ENCODE peak calls at places on chromosomes 2 and 18, in six cellular contexts. S is Kasumi-1; P is Panc1; Z is COR-L47; H is activated naive CD8-positive, alpha-beta T cell treated with anti-CD3 and anti-CD28 coated beads, Interleukin-2, amount 50 U/mL, for 24 hours; E is LoVo. R is an unnamed sample.

GRCh38 chr2:200130762-200131166 is 175.4 kb downstream of the MAIP1 start:
- DNase-seq in Z (no peak), E (peak), S (no peak), H (no peak), P (no peak), R (no peak)

GRCh38 chr2:195319112-195319460 is 337.9 kb upstream of the SLC39A10 start:
- DNase-seq in Z (no peak), E (no peak), S (no peak), P (no peak), H (no peak), R (no peak)

GRCh38 chr2:150485114-150485870 is 2.2 kb downstream of the RND3 start:
- DNase-seq in Z (peak), E (peak), P (no peak), H (no peak), S (no peak), R (peak)

GRCh38 chr2:45329045-45329677 is 281.9 kb downstream of the SRBD1 start:
- DNase-seq in E (no peak), Z (no peak), H (no peak), S (no peak), P (no peak), R (no peak)

GRCh38 chr2:283996-284794 is 3.7 kb downstream of the ALKAL2 start:
- DNase-seq in P (no peak), H (no peak), E (no peak), Z (no peak), S (no peak), R (no peak)

GRCh38 chr18:77478619-77479018 is 229.0 kb downstream of the GALR1 start:
- DNase-seq in Z (no peak), S (peak), E (no peak), P (peak), H (no peak), R (no peak)

GRCh38 chr18:43805646-43806194 is 528.4 kb upstream of the SYT4 start:
- DNase-seq in E (no peak), H (no peak), S (no peak), P (no peak), Z (no peak), R (no peak)

GRCh38 chr18:76573325-76574025 is 78.4 kb upstream of the ZNF516 start:
- DNase-seq in P (no peak), E (no peak), H (no peak), S (peak), Z (no peak), R (no peak)

GRCh38 chr2:131034122-131035051 is 58.9 kb downstream of the FAM168B start:
- DNase-seq in P (no peak), E (no peak), Z (peak), H (peak), S (no peak), R (peak)

GRCh38 chr2:74735009-74735408 is 81.0 kb downstream of the SEMA4F start:
- DNase-seq in Z (no peak), E (no peak), S (no peak), P (no peak), H (no peak), R (no peak)

GRCh38 chr2:149577269-149577668 is 10.3 kb downstream of the MMADHC start:
- DNase-seq in S (no peak), P (no peak), H (no peak), E (no peak), Z (no peak), R (no peak)

GRCh38 chr18:70030728-70031127 is 83.1 kb upstream of the CD226 start:
- DNase-seq in H (no peak), Z (no peak), E (no peak), S (no peak), P (no peak), R (no peak)

GRCh38 chr18:72867721-72868665 is at the start of gene NETO1:
- DNase-seq in H (peak), P (no peak), S (no peak), E (no peak), Z (peak), R (no peak)

GRCh38 chr2:18154259-18154658 is 275.8 kb downstream of the KCNS3 start:
- DNase-seq in H (no peak), E (peak), Z (no peak), P (no peak), S (no peak), R (no peak)

GRCh38 chr2:155310589-155310988 is 612.1 kb downstream of the KCNJ3 start:
- DNase-seq in P (peak), H (no peak), S (peak), Z (peak), E (peak), R (no peak)

GRCh38 chr2:7745369-7745768 is 828.2 kb downstream of the RNF144A start:
- DNase-seq in P (no peak), E (no peak), S (no peak), Z (no peak), H (no peak), R (no peak)

GRCh38 chr18:45621068-45621511 is 5.8 kb downstream of the SLC14A2 start:
- DNase-seq in S (peak), E (peak), Z (peak), H (peak), P (peak), R (peak)

GRCh38 chr2:96866986-96867755 is 2.7 kb downstream of the SEMA4C start:
- DNase-seq in S (no peak), H (no peak), Z (no peak), P (no peak), E (no peak), R (no peak)

GRCh38 chr2:79887747-79888374 is 375.0 kb downstream of the CTNNA2 start:
- DNase-seq in E (peak), P (peak), H (peak), S (peak), Z (no peak), R (no peak)

GRCh38 chr2:47230418-47230817 is 75.3 kb upstream of the STPG4 start:
- DNase-seq in E (no peak), H (no peak), Z (no peak), S (no peak), P (no peak), R (no peak)

GRCh38 chr2:216677439-216678097 is 17.8 kb downstream of the IGFBP5 start:
- DNase-seq in Z (no peak), P (no peak), S (no peak), H (no peak), E (no peak), R (no peak)

GRCh38 chr2:45826476-45826875 is 175.0 kb downstream of the PRKCE start:
- DNase-seq in E (no peak), P (no peak), Z (no peak), H (no peak), S (no peak), R (no peak)

GRCh38 chr2:202406445-202406967 is 30.4 kb downstream of the BMPR2 start:
- DNase-seq in Z (no peak), H (no peak), S (no peak), P (no peak), E (no peak), R (no peak)

GRCh38 chr18:45688113-45688512 is 35.9 kb upstream of the SLC14A1 start:
- DNase-seq in E (no peak), S (no peak), P (no peak), H (no peak), Z (no peak), R (no peak)

GRCh38 chr2:144989580-144990270 is 469.8 kb upstream of the ZEB2 start:
- DNase-seq in P (no peak), H (no peak), E (no peak), Z (no peak), S (no peak), R (no peak)

GRCh38 chr2:74532222-74532621 is 2.5 kb downstream of the HTRA2 start:
- DNase-seq in H (no peak), E (peak), S (peak), Z (no peak), P (no peak), R (no peak)

GRCh38 chr18:39681061-39681460 is 2115.5 kb upstream of the CELF4 start:
- DNase-seq in E (no peak), H (no peak), Z (peak), S (no peak), P (no peak), R (no peak)

GRCh38 chr2:209208211-209208610 is 215.6 kb upstream of the MAP2 start:
- DNase-seq in P (peak), S (no peak), H (peak), E (peak), Z (no peak), R (no peak)

GRCh38 chr2:233546774-233547173 is 19.8 kb downstream of the USP40 start:
- DNase-seq in H (no peak), E (no peak), P (no peak), S (no peak), Z (no peak), R (no peak)

GRCh38 chr2:46869621-46870020 is 46.0 kb downstream of the MCFD2 start:
- DNase-seq in H (no peak), P (no peak), Z (no peak), S (no peak), E (no peak), R (no peak)

GRCh38 chr18:3675994-3676393 is 226.0 kb downstream of the TGIF1 start:
- DNase-seq in Z (no peak), E (no peak), P (no peak), H (no peak), S (no peak), R (no peak)

GRCh38 chr18:59725177-59725576 is 28.0 kb upstream of the CCBE1 start:
- DNase-seq in Z (no peak), H (no peak), S (no peak), P (no peak), E (no peak), R (no peak)

GRCh38 chr2:144489315-144489920 is 30.5 kb downstream of the ZEB2 start:
- DNase-seq in P (no peak), E (no peak), S (no peak), Z (peak), H (no peak), R (no peak)

GRCh38 chr18:48829443-48830149 is 121.2 kb downstream of the SMAD7 start:
- DNase-seq in P (no peak), S (no peak), E (no peak), H (no peak), Z (peak), R (peak)

GRCh38 chr18:39647627-39648502 is 2082.3 kb upstream of the CELF4 start:
- DNase-seq in E (no peak), H (no peak), P (no peak), Z (peak), S (no peak), R (no peak)

GRCh38 chr2:85583667-85584353 is 421 bp upstream of the VAMP5 start:
- DNase-seq in P (no peak), E (no peak), H (no peak), S (no peak), Z (no peak), R (peak)

GRCh38 chr18:77132369-77133050 is at the start of gene MBP:
- DNase-seq in H (peak), Z (peak), S (peak), P (no peak), E (peak), R (peak)